ENCODE peak calls at places on chromosomes 7 and 10, in five cellular contexts. One of them, this sample, is unnamed.

GRCh38 chr10:88680958-88681357 is 16.7 kb downstream of the LIPF start:
- DNase-seq in brain microvascular endothelial cell: no peak
- DNase-seq in right lobe of liver: no peak
- DNase-seq in mammary epithelial cell: peak; percentile 5
- DNase-seq in ascending aorta: no peak
- DNase-seq in this sample: no peak

GRCh38 chr10:70814126-70814525 is 1.6 kb upstream of the SGPL1 start:
- DNase-seq in mammary epithelial cell: no peak
- DNase-seq in ascending aorta: no peak
- DNase-seq in brain microvascular endothelial cell: no peak
- DNase-seq in right lobe of liver: no peak
- DNase-seq in this sample: no peak

GRCh38 chr10:1094112-1095057 is 38.2 kb downstream of the WDR37 start:
- DNase-seq in mammary epithelial cell: peak; percentile 46
- DNase-seq in brain microvascular endothelial cell: no peak
- DNase-seq in ascending aorta: no peak
- DNase-seq in right lobe of liver: peak; percentile 24
- DNase-seq in this sample: no peak

GRCh38 chr7:11319491-11320274 is 346.0 kb downstream of the PHF14 start:
- DNase-seq in mammary epithelial cell: peak; percentile 68
- DNase-seq in ascending aorta: no peak
- DNase-seq in right lobe of liver: no peak
- DNase-seq in brain microvascular endothelial cell: peak; percentile 57
- DNase-seq in this sample: no peak

GRCh38 chr10:128180843-128181242 is 54.6 kb upstream of the MKI67 start:
- DNase-seq in brain microvascular endothelial cell: no peak
- DNase-seq in ascending aorta: no peak
- DNase-seq in right lobe of liver: no peak
- DNase-seq in mammary epithelial cell: no peak
- DNase-seq in this sample: no peak

GRCh38 chr7:44693641-44694313 is 54.9 kb upstream of the ZMIZ2 start:
- DNase-seq in ascending aorta: no peak
- DNase-seq in mammary epithelial cell: peak; percentile 41
- DNase-seq in brain microvascular endothelial cell: peak; percentile 78
- DNase-seq in right lobe of liver: no peak
- DNase-seq in this sample: peak; percentile 91

GRCh38 chr7:116173051-116174028 is 37.0 kb upstream of the TES start:
- DNase-seq in right lobe of liver: no peak
- DNase-seq in ascending aorta: no peak
- DNase-seq in mammary epithelial cell: peak; percentile 54
- DNase-seq in brain microvascular endothelial cell: no peak
- DNase-seq in this sample: no peak

GRCh38 chr10:25076501-25077197 is 60.2 kb downstream of the THNSL1 start:
- DNase-seq in mammary epithelial cell: no peak
- DNase-seq in brain microvascular endothelial cell: no peak
- DNase-seq in right lobe of liver: no peak
- DNase-seq in ascending aorta: no peak
- DNase-seq in this sample: no peak

GRCh38 chr7:141695803-141696289 is 6.1 kb downstream of the DENND11 start:
- DNase-seq in ascending aorta: no peak
- DNase-seq in brain microvascular endothelial cell: no peak
- DNase-seq in mammary epithelial cell: no peak
- DNase-seq in right lobe of liver: peak; percentile 95
- DNase-seq in this sample: no peak

GRCh38 chr10:78069151-78069550 is 35.5 kb downstream of the RPS24 start:
- DNase-seq in ascending aorta: no peak
- DNase-seq in right lobe of liver: no peak
- DNase-seq in mammary epithelial cell: no peak
- DNase-seq in brain microvascular endothelial cell: no peak
- DNase-seq in this sample: no peak

DNA sequence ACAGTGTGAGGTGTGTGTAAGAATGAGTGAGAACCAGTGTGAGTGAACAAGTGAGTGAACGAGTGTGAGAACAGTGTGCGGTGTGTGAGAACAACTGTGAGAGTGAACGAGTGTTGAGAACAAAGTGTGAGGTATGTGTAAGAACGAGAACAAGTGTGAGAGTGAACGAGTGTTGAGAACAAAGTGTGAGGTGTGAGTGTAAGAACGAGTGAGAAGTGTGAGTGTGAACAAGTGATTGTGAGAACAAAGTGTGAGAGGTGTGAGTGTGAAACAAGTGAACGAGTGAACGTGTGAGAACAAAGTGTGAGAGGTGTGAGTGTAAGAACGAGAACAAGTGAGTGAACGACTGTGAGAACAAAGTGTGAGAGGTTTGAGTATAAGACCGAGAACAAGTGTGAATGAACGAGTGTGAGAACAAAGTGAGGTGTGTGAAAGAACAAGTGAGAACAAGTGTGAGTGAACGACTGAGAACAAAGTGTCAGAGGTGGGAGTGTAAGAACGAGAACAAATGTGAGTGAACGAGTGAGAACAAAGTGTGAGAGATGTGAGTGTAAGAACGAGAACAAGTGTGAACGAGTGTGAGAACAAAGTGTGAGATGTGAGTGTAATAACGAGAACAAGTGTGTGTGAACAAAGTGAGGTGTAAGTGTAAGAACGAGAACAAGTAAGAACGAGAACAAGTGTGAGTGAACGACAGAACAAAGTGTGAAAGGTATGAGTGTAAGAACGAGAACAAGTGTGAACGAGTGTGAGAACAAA is 47.9 kb downstream of the ESYT2 start:
- DNase-seq in right lobe of liver: no peak
- DNase-seq in ascending aorta: no peak
- DNase-seq in mammary epithelial cell: no peak
- DNase-seq in brain microvascular endothelial cell: no peak
- DNase-seq in this sample: no peak
- H3K36me3 ChIP-seq in right lobe of liver: no peaks in the 10 kb centered on the region
- H3K36me3 ChIP-seq in ascending aorta: peaks cover 22% of the 10 kb centered on the region
- H3K36me3 ChIP-seq in mammary epithelial cell: peaks cover 33% of the 10 kb centered on the region
- H3K36me3 ChIP-seq in brain microvascular endothelial cell: peaks cover 35% of the 10 kb centered on the region
- H3K36me3 ChIP-seq in this sample: peaks cover 11% of the 10 kb centered on the region

DNA sequence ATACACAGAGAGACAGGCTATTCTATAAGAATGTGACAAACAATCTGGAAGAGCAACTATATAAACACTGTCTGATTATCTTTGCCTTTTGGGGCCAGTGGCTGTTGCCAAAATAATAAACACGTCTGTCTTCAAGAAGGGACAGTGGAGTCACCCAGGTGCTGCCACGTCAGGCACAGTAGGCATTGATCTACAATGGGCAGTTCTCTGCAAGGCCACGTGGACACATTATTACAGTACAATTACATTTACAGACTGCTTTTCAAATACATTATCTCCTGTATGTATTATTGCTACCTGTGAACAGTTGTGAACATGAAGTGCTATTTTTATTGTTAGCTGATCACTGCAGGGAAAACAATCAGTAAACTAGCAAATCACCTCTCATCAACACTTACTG is 14.0 kb downstream of the DNMBP start:
- DNase-seq in ascending aorta: no peak
- DNase-seq in brain microvascular endothelial cell: no peak
- DNase-seq in mammary epithelial cell: no peak
- DNase-seq in right lobe of liver: no peak
- DNase-seq in this sample: no peak
- H3K36me3 ChIP-seq in ascending aorta: no peaks in the 10 kb centered on the region
- H3K36me3 ChIP-seq in brain microvascular endothelial cell: peaks cover 14% of the 10 kb centered on the region
- H3K36me3 ChIP-seq in mammary epithelial cell: peaks cover 10% of the 10 kb centered on the region
- H3K36me3 ChIP-seq in right lobe of liver: no peaks in the 10 kb centered on the region
- H3K36me3 ChIP-seq in this sample: peaks cover 12% of the 10 kb centered on the region

GRCh38 chr7:73477376-73477775 is 43.8 kb downstream of the FZD9 start:
- DNase-seq in right lobe of liver: no peak
- DNase-seq in mammary epithelial cell: no peak
- DNase-seq in brain microvascular endothelial cell: no peak
- DNase-seq in ascending aorta: no peak
- DNase-seq in this sample: no peak

GRCh38 chr7:73487486-73487885 is 34.6 kb downstream of the BAZ1B start:
- DNase-seq in right lobe of liver: no peak
- DNase-seq in ascending aorta: no peak
- DNase-seq in mammary epithelial cell: no peak
- DNase-seq in brain microvascular endothelial cell: no peak
- DNase-seq in this sample: no peak

GRCh38 chr7:73478549-73478948 is 43.5 kb downstream of the BAZ1B start:
- DNase-seq in right lobe of liver: no peak
- DNase-seq in brain microvascular endothelial cell: no peak
- DNase-seq in mammary epithelial cell: no peak
- DNase-seq in ascending aorta: no peak
- DNase-seq in this sample: no peak

GRCh38 chr7:73482746-73483145 is 39.3 kb downstream of the BAZ1B start:
- DNase-seq in mammary epithelial cell: no peak
- DNase-seq in right lobe of liver: no peak
- DNase-seq in ascending aorta: no peak
- DNase-seq in brain microvascular endothelial cell: peak; percentile 5
- DNase-seq in this sample: no peak

DNA sequence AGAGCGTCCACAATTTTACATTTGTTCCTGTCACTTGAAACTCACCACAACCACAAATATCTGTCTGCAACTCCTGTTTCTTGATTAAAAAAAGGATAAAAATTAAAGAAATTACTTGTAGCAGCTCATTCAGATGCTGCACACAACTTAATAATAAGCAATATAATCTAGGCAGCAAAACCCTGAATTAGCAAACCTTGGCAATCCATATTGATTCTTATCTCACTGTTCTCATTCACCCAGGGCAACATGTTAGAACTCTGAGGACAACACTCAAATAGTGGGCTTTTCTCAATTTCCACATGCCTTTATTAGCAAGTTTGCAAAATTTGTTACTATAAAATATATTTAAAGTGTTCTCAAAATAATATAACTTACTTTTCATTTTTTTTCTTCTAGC is 38.9 kb downstream of the BAZ1B start:
- DNase-seq in ascending aorta: no peak
- DNase-seq in mammary epithelial cell: no peak
- DNase-seq in right lobe of liver: no peak
- DNase-seq in brain microvascular endothelial cell: no peak
- DNase-seq in this sample: no peak
- H3K36me3 ChIP-seq in ascending aorta: peaks cover 55% of the 10 kb centered on the region
- H3K36me3 ChIP-seq in mammary epithelial cell: peaks cover 36% of the 10 kb centered on the region
- H3K36me3 ChIP-seq in right lobe of liver: peaks cover 22% of the 10 kb centered on the region
- H3K36me3 ChIP-seq in brain microvascular endothelial cell: peaks cover 23% of the 10 kb centered on the region
- H3K36me3 ChIP-seq in this sample: peaks cover 49% of the 10 kb centered on the region

GRCh38 chr7:151477867-151478266 is 37.9 kb upstream of the CRYGN start:
- DNase-seq in brain microvascular endothelial cell: no peak
- DNase-seq in mammary epithelial cell: no peak
- DNase-seq in right lobe of liver: no peak
- DNase-seq in ascending aorta: no peak
- DNase-seq in this sample: no peak
- H3K36me3 ChIP-seq in brain microvascular endothelial cell: peaks cover 16% of the 10 kb centered on the region
- H3K36me3 ChIP-seq in mammary epithelial cell: peaks cover 15% of the 10 kb centered on the region
- H3K36me3 ChIP-seq in right lobe of liver: peaks cover 3% of the 10 kb centered on the region
- H3K36me3 ChIP-seq in ascending aorta: peaks cover 24% of the 10 kb centered on the region
- H3K36me3 ChIP-seq in this sample: peaks cover 19% of the 10 kb centered on the region

GRCh38 chr7:139068543-139069399 is 32.9 kb upstream of the ZC3HAV1L start:
- DNase-seq in right lobe of liver: no peak
- DNase-seq in ascending aorta: no peak
- DNase-seq in brain microvascular endothelial cell: no peak
- DNase-seq in mammary epithelial cell: no peak
- DNase-seq in this sample: no peak
- H3K36me3 ChIP-seq in right lobe of liver: peaks cover 43% of the 10 kb centered on the region
- H3K36me3 ChIP-seq in ascending aorta: peaks cover 94% of the 10 kb centered on the region
- H3K36me3 ChIP-seq in brain microvascular endothelial cell: peaks cover 48% of the 10 kb centered on the region
- H3K36me3 ChIP-seq in mammary epithelial cell: peaks cover 46% of the 10 kb centered on the region
- H3K36me3 ChIP-seq in this sample: peaks cover 34% of the 10 kb centered on the region

GRCh38 chr7:43625453-43625852 is 42.5 kb downstream of the STK17A start:
- DNase-seq in mammary epithelial cell: no peak
- DNase-seq in right lobe of liver: no peak
- DNase-seq in ascending aorta: no peak
- DNase-seq in brain microvascular endothelial cell: no peak
- DNase-seq in this sample: no peak
- H3K36me3 ChIP-seq in mammary epithelial cell: peaks cover 47% of the 10 kb centered on the region
- H3K36me3 ChIP-seq in right lobe of liver: no peaks in the 10 kb centered on the region
- H3K36me3 ChIP-seq in ascending aorta: peaks cover 17% of the 10 kb centered on the region
- H3K36me3 ChIP-seq in brain microvascular endothelial cell: peaks cover 46% of the 10 kb centered on the region
- H3K36me3 ChIP-seq in this sample: peaks cover 89% of the 10 kb centered on the region

GRCh38 chr7:882336-883028 is 6.1 kb downstream of the GET4 start:
- DNase-seq in ascending aorta: no peak
- DNase-seq in right lobe of liver: peak; percentile 62
- DNase-seq in mammary epithelial cell: no peak
- DNase-seq in brain microvascular endothelial cell: no peak
- DNase-seq in this sample: no peak
- H3K36me3 ChIP-seq in ascending aorta: peaks cover 16% of the 10 kb centered on the region
- H3K36me3 ChIP-seq in right lobe of liver: peaks cover 5% of the 10 kb centered on the region
- H3K36me3 ChIP-seq in mammary epithelial cell: no peaks in the 10 kb centered on the region
- H3K36me3 ChIP-seq in brain microvascular endothelial cell: peaks cover 9% of the 10 kb centered on the region
- H3K36me3 ChIP-seq in this sample: peaks cover 9% of the 10 kb centered on the region

DNA sequence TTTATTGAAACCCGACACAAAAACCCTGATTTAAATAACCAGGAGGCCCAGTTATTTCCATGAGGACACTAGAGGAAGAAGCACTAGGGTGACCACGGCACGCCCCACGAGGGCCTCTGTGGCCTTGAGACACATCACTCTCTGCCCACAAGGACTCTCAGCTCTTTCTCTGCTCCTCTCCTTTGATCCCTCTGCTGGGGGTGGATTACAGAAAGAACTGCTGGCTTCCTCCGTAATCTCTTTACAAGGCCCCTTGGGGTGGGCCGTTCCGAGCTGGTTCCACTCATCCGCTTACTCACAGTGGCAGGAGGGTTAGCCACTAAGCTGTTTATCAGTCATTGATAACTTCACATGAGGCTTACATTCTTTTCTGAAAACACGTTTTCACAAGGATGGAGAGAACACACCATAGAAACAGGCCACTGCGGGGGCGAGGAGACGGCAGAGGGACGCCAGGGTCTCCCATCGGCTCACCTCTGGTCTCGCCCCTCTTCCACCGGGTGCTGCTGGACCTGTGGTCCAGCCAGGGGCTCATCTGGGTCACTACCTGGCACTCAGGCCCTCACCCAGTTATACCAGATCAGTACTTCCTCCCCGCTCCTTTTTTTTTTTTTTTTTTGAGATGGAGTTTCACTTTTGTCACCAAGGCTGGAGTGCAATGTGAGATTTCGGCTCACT is 17.6 kb upstream of the PFKFB3 start:
- DNase-seq in mammary epithelial cell: no peak
- DNase-seq in brain microvascular endothelial cell: no peak
- DNase-seq in ascending aorta: no peak
- DNase-seq in right lobe of liver: no peak
- DNase-seq in this sample: no peak
- H3K36me3 ChIP-seq in mammary epithelial cell: no peaks in the 10 kb centered on the region
- H3K36me3 ChIP-seq in brain microvascular endothelial cell: no peaks in the 10 kb centered on the region
- H3K36me3 ChIP-seq in ascending aorta: no peaks in the 10 kb centered on the region
- H3K36me3 ChIP-seq in right lobe of liver: no peaks in the 10 kb centered on the region
- H3K36me3 ChIP-seq in this sample: no peaks in the 10 kb centered on the region

GRCh38 chr7:143388491-143389101 is 7.5 kb downstream of the ZYX start:
- DNase-seq in right lobe of liver: no peak
- DNase-seq in mammary epithelial cell: no peak
- DNase-seq in brain microvascular endothelial cell: no peak
- DNase-seq in ascending aorta: no peak
- DNase-seq in this sample: no peak
- H3K36me3 ChIP-seq in right lobe of liver: peaks cover 28% of the 10 kb centered on the region
- H3K36me3 ChIP-seq in mammary epithelial cell: peaks cover 40% of the 10 kb centered on the region
- H3K36me3 ChIP-seq in brain microvascular endothelial cell: peaks cover 93% of the 10 kb centered on the region
- H3K36me3 ChIP-seq in ascending aorta: peaks cover 58% of the 10 kb centered on the region
- H3K36me3 ChIP-seq in this sample: peaks cover 32% of the 10 kb centered on the region

This sample was measured in MG63.